ENCODE peak calls at places on chromosomes 12 and 14, in nine cellular contexts. One of them, this sample, is unnamed.

GRCh38 chr12:55703976-55704761 is 3.5 kb downstream of the ITGA7 start:
- DNase-seq in cardiac muscle cell: no peak
- DNase-seq in head of caudate nucleus: no peak
- DNase-seq in cardiac fibroblast: peak
- DNase-seq in iPS-NIHi11: no peak
- DNase-seq in memory B cell: no peak
- DNase-seq in SK-N-SH: no peak
- DNase-seq in CD8-positive, alpha-beta memory T cell: no peak
- DNase-seq in prostate gland: no peak
- DNase-seq in this sample: no peak

GRCh38 chr12:24396266-24396665 is 446.8 kb upstream of the SOX5 start:
- DNase-seq in cardiac muscle cell: no peak
- DNase-seq in head of caudate nucleus: no peak
- DNase-seq in cardiac fibroblast: no peak
- DNase-seq in iPS-NIHi11: no peak
- DNase-seq in memory B cell: no peak
- DNase-seq in SK-N-SH: no peak
- DNase-seq in CD8-positive, alpha-beta memory T cell: no peak
- DNase-seq in prostate gland: no peak
- DNase-seq in this sample: peak

GRCh38 chr12:24223926-24224325 is 274.5 kb upstream of the SOX5 start:
- DNase-seq in cardiac muscle cell: no peak
- DNase-seq in head of caudate nucleus: no peak
- DNase-seq in cardiac fibroblast: no peak
- DNase-seq in iPS-NIHi11: no peak
- DNase-seq in memory B cell: no peak
- DNase-seq in SK-N-SH: no peak
- DNase-seq in CD8-positive, alpha-beta memory T cell: no peak
- DNase-seq in prostate gland: no peak
- DNase-seq in this sample: peak

GRCh38 chr12:12121022-12121421 is 50.3 kb downstream of the BCL2L14 start:
- DNase-seq in cardiac muscle cell: no peak
- DNase-seq in head of caudate nucleus: no peak
- DNase-seq in cardiac fibroblast: no peak
- DNase-seq in iPS-NIHi11: no peak
- DNase-seq in memory B cell: no peak
- DNase-seq in SK-N-SH: no peak
- DNase-seq in CD8-positive, alpha-beta memory T cell: no peak
- DNase-seq in prostate gland: no peak
- DNase-seq in this sample: no peak

GRCh38 chr12:104494816-104495158 is 38.0 kb downstream of the CHST11 start:
- DNase-seq in cardiac muscle cell: no peak
- DNase-seq in head of caudate nucleus: no peak
- DNase-seq in cardiac fibroblast: peak
- DNase-seq in iPS-NIHi11: no peak
- DNase-seq in memory B cell: no peak
- DNase-seq in SK-N-SH: no peak
- DNase-seq in CD8-positive, alpha-beta memory T cell: no peak
- DNase-seq in prostate gland: no peak
- DNase-seq in this sample: no peak

GRCh38 chr12:131620946-131621681 is 89.8 kb upstream of the SFSWAP start:
- DNase-seq in cardiac muscle cell: no peak
- DNase-seq in head of caudate nucleus: peak
- DNase-seq in cardiac fibroblast: no peak
- DNase-seq in iPS-NIHi11: no peak
- DNase-seq in memory B cell: no peak
- DNase-seq in SK-N-SH: no peak
- DNase-seq in CD8-positive, alpha-beta memory T cell: no peak
- DNase-seq in prostate gland: no peak
- DNase-seq in this sample: no peak

GRCh38 chr12:49451468-49452259 is 84.4 kb downstream of the SPATS2 start:
- DNase-seq in cardiac muscle cell: no peak
- DNase-seq in head of caudate nucleus: no peak
- DNase-seq in cardiac fibroblast: no peak
- DNase-seq in iPS-NIHi11: no peak
- DNase-seq in memory B cell: no peak
- DNase-seq in SK-N-SH: no peak
- DNase-seq in CD8-positive, alpha-beta memory T cell: no peak
- DNase-seq in prostate gland: no peak
- DNase-seq in this sample: no peak

GRCh38 chr14:55438066-55438683 is 2.2 kb downstream of the TBPL2 start:
- DNase-seq in cardiac muscle cell: peak
- DNase-seq in head of caudate nucleus: no peak
- DNase-seq in cardiac fibroblast: peak
- DNase-seq in iPS-NIHi11: peak
- DNase-seq in memory B cell: no peak
- DNase-seq in SK-N-SH: peak
- DNase-seq in CD8-positive, alpha-beta memory T cell: no peak
- DNase-seq in prostate gland: no peak
- DNase-seq in this sample: peak